ENCODE peak calls at places on chromosomes 1 and 21, in four cellular contexts. G is K562, H is HEK293T, V is HepG2. C is an unnamed sample.

GRCh38 chr1:91791103-91791502 is 94.8 kb downstream of the TGFBR3 start:
- DNase-seq in G (peak; percentile 32), H (no peak), V (peak; percentile 29), C (no peak)

GRCh38 chr1:87578464-87578863 is 249.8 kb downstream of the LMO4 start:
- DNase-seq in G (no peak), H (no peak), V (no peak), C (no peak)

GRCh38 chr21:36914244-36915013 is 52.0 kb downstream of the HLCS start:
- DNase-seq in G (no peak), H (no peak), V (no peak), C (no peak)

GRCh38 chr1:103109291-103109920 is 1.1 kb upstream of the COL11A1 start:
- DNase-seq in G (no peak), H (no peak), V (no peak), C (peak; percentile 13)

GRCh38 chr1:21736011-21736410 is 46.9 kb downstream of the USP48 start:
- DNase-seq in G (no peak), H (no peak), V (no peak), C (no peak)

GRCh38 chr1:247294282-247294681 is 37.4 kb downstream of the ZNF496 start:
- DNase-seq in G (no peak), H (no peak), V (no peak), C (no peak)

GRCh38 chr1:201503397-201504176 is 3.3 kb downstream of the CSRP1 start:
- DNase-seq in G (no peak), H (no peak), V (peak; percentile 85), C (peak; percentile 52)

GRCh38 chr1:66618390-66618789 is 84.4 kb downstream of the SGIP1 start:
- DNase-seq in G (no peak), H (no peak), V (no peak), C (no peak)

GRCh38 chr1:247079141-247079874 is 697 bp upstream of the ZNF670 start:
- DNase-seq in G (peak; percentile 36), H (peak; percentile 14), V (peak; percentile 88), C (no peak)

GRCh38 chr1:68384872-68385390 is 64.8 kb downstream of the RPE65 start:
- DNase-seq in G (no peak), H (no peak), V (no peak), C (no peak)

GRCh38 chr1:32765561-32766327 is 51.4 kb downstream of the YARS1 start:
- DNase-seq in G (no peak), H (no peak), V (no peak), C (peak; percentile 73)

GRCh38 chr1:117719004-117719403 is 113.2 kb downstream of the TENT5C start:
- DNase-seq in G (no peak), H (no peak), V (no peak), C (no peak)
- TF ChIP-seq ELF4 in G (no peak), H (no peak), V (no peak), C (no peak)

GRCh38 chr1:231023150-231023549 is 16.9 kb downstream of the FAM89A start:
- DNase-seq in G (no peak), H (no peak), V (no peak), C (no peak)

GRCh38 chr1:231019711-231020110 is 20.3 kb downstream of the FAM89A start:
- DNase-seq in G (no peak), H (no peak), V (no peak), C (no peak)

GRCh38 chr1:231020816-231021215 is 19.2 kb downstream of the FAM89A start:
- DNase-seq in G (no peak), H (no peak), V (no peak), C (no peak)

GRCh38 chr1:231021540-231022031 is 18.5 kb downstream of the FAM89A start:
- DNase-seq in G (no peak), H (no peak), V (no peak), C (no peak)

DNA sequence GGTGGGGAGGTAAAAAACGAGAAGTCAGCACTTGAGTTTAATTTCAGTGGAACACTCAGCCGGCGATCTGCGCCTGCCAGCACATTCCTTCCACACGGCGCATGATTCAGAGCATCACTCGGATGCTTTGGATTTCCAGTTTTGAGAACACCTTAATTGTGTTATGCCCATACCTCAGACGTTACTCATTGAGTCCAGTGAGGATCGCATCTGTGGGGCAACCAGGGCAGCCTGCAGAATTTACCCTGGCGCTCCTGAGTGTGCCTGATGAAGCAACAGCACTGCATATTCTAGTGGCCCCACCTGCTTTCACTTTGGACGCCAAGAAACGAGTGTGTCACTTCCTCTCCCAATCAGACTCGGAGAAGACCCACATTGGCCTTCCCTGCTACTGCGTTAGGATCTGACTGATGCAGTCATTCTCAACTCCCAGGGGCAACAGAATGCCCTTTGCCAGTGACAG is 19.9 kb downstream of the FAM89A start:
- DNase-seq in G (no peak), H (no peak), V (no peak), C (no peak)
- TF ChIP-seq ELF4 in G (no peak), H (no peak), V (no peak), C (no peak)

GRCh38 chr1:168135982-168136708 is 585 bp downstream of the GPR161 start:
- DNase-seq in G (peak; percentile 27), H (no peak), V (no peak), C (peak; percentile 41)

GRCh38 chr1:168136709-168137514 is at the start of gene GPR161:
- DNase-seq in G (peak; percentile 63), H (peak; percentile 63), V (no peak), C (peak; percentile 77)

GRCh38 chr1:168139070-168139469 is 2.3 kb upstream of the GPR161 start:
- DNase-seq in G (no peak), H (no peak), V (no peak), C (no peak)

GRCh38 chr1:168137515-168137821 is 738 bp upstream of the GPR161 start:
- DNase-seq in G (no peak), H (no peak), V (no peak), C (no peak)

DNA sequence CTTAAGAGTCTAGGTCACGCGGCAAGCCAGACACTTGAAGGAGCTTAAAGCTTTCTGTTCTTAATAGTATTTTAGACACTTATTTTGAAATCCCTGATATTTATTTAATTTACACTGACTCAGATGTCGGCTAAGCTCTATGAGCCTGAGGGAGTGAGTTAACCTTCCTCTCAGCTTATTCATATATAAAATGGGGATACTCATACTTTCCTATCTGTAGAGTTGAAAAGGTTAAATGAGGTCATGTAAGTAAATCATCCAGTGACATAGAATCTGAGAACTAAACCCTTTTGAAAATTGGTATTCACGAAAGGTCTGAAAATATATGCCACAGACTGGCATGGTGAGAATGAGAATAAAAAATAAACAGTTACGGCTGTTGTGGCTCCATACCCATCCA is 1.4 kb upstream of the GPR161 start:
- DNase-seq in G (no peak), H (no peak), V (no peak), C (no peak)
- TF ChIP-seq ELF4 in G (no peak), H (no peak), V (no peak), C (no peak)

GRCh38 chr1:160025314-160025713 is 6.5 kb downstream of the PIGM start:
- DNase-seq in G (no peak), H (no peak), V (no peak), C (no peak)

GRCh38 chr1:160021376-160022074 is 10.3 kb downstream of the PIGM start:
- DNase-seq in G (no peak), H (no peak), V (no peak), C (no peak)

GRCh38 chr1:160024195-160024905 is 7.4 kb downstream of the PIGM start:
- DNase-seq in G (no peak), H (no peak), V (no peak), C (no peak)

GRCh38 chr1:160020196-160020595 is 11.6 kb downstream of the PIGM start:
- DNase-seq in G (no peak), H (no peak), V (no peak), C (no peak)

DNA sequence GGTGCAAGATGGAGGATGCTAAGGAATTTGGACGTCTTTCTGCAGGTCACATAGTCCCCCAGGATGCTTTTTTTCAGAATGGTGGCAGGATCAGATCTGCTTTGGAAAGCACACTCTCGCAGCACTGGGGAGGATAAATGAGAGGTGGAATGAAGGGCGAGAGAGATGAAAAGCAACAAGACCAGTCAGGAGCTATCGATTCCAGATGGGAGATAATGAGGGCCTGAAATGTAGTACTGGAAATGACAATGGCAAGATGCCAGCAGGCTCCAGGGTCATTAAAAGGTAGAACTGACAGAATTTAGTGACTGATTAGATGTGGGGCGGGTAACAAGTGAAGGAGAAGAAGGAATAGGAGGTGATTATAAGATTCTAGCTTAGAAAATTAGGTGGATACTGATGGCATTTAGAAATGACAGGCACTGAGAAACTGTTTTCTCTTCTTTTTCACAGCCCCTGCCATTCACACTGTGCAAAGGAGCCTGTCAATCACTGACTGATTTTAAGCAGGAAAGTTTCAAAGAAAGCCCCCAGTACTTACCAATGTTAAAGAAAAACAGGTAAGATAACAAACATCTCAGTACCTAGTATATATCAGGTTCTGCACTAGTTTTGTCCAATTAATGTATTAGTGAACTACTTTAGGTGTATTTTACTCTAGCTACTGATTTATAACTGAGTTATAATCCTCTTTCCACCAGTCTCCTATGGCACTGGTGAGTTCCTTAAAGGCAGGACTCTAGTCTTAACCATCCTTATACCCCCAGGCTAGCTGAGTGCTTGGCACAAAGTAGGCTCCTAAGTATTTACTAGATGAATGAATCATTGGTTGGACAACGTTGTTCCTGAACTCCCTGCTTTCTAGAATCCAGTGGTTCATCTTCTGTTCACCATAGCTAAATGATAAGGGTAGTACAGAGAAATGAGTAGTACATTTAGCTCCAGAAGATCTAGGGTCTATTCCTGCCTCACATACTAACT is 9.2 kb downstream of the PIGM start:
- DNase-seq in G (no peak), H (no peak), V (no peak), C (no peak)
- TF ChIP-seq ELF4 in G (no peak), H (no peak), V (no peak), C (no peak)

DNA sequence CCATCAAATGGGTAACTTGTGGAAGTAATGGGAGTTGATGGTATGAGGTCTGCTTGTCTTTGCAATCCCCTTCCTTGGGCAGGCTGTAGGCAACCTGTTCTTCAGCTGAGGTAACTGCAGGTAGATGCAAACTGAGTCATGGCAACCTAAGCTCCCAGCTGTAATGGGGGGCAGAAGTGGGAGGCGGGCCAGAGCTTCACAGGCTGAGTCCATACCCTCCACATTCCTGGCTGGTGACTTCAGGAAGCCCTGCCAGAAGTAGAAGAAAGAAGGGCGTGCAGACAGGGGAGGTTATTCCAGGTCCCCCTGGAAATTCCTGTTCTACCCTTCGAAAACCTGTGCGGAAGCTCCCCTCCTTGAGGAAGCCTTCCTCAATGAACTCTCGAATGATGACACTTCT is 44.9 kb downstream of the ARHGEF11 start:
- DNase-seq in G (no peak), H (no peak), V (no peak), C (no peak)
- TF ChIP-seq ELF4 in G (no peak), H (no peak), V (no peak), C (no peak)

GRCh38 chr21:33327792-33328433 is 3.1 kb downstream of the IFNAR1 start:
- DNase-seq in G (no peak), H (no peak), V (no peak), C (no peak)
- TF ChIP-seq ELF4 in G (no peak), H (no peak), V (no peak), C (no peak)

C was measured in WTC11.